ENCODE peak calls at places on chromosomes 12 and 14, in four cellular contexts. J is GM23248, V is osteoblast, W is SW 1271. P is an unnamed sample.

GRCh38 chr14:105351920-105352871 is 37.6 kb downstream of the PACS2 start:
- DNase-seq in J (peak; percentile 91), V (peak; percentile 99), W (peak; percentile 79), P (peak; percentile 85)

GRCh38 chr12:130704606-130705005 is 11.5 kb downstream of the RIMBP2 start:
- DNase-seq in J (no peak), V (no peak), W (no peak), P (no peak)

GRCh38 chr12:46886541-46887041 is 60.8 kb upstream of the SLC38A4 start:
- DNase-seq in J (peak; percentile 90), V (peak; percentile 37), W (no peak), P (no peak)

GRCh38 chr12:109192358-109192757 is 76.0 kb downstream of the ACACB start:
- DNase-seq in J (peak; percentile 88), V (peak; percentile 89), W (no peak), P (no peak)

GRCh38 chr12:91662021-91662420 is 479.4 kb upstream of the DCN start:
- DNase-seq in J (no peak), V (no peak), W (no peak), P (no peak)

GRCh38 chr12:109949089-109949488 is 47.1 kb downstream of the GIT2 start:
- DNase-seq in J (peak; percentile 52), V (peak; percentile 65), W (no peak), P (no peak)

GRCh38 chr12:51836012-51836832 is 12.3 kb downstream of the FIGNL2 start:
- DNase-seq in J (peak; percentile 40), V (peak; percentile 51), W (no peak), P (no peak)

GRCh38 chr14:55881577-55882241 is 236.5 kb upstream of the PELI2 start:
- DNase-seq in J (peak; percentile 29), V (peak; percentile 34), W (no peak), P (no peak)

GRCh38 chr14:51999084-51999483 is 9.7 kb downstream of the RTRAF start:
- DNase-seq in J (peak; percentile 66), V (no peak), W (no peak), P (no peak)

GRCh38 chr12:46664771-46665287 is 161.0 kb downstream of the SLC38A4 start:
- DNase-seq in J (peak; percentile 93), V (no peak), W (no peak), P (no peak)

GRCh38 chr12:114697741-114698565 is 14.0 kb upstream of the TBX3 start:
- DNase-seq in J (peak; percentile 56), V (peak; percentile 65), W (no peak), P (no peak)

GRCh38 chr12:106046947-106047346 is 91.8 kb downstream of the NUAK1 start:
- DNase-seq in J (no peak), V (no peak), W (no peak), P (no peak)

GRCh38 chr12:1836854-1837411 is 16.6 kb downstream of the LRTM2 start:
- DNase-seq in J (no peak), V (peak; percentile 42), W (no peak), P (no peak)

GRCh38 chr14:103118019-103118662 is 5.1 kb upstream of the TNFAIP2 start:
- DNase-seq in J (peak; percentile 28), V (peak; percentile 89), W (no peak), P (no peak)

GRCh38 chr12:53984901-53985357 is at the start of gene HOXC10:
- DNase-seq in J (peak; percentile 98), V (peak; percentile 99), W (peak; percentile 87), P (peak; percentile 54)

GRCh38 chr14:77862154-77862783 is 62.4 kb downstream of the ADCK1 start:
- DNase-seq in J (peak; percentile 51), V (peak; percentile 82), W (no peak), P (peak; percentile 77)

GRCh38 chr12:75549989-75550388 is 38.6 kb upstream of the KRR1 start:
- DNase-seq in J (no peak), V (no peak), W (no peak), P (no peak)

GRCh38 chr12:24820872-24821271 is 128.0 kb downstream of the BCAT1 start:
- DNase-seq in J (peak; percentile 59), V (no peak), W (no peak), P (no peak)

GRCh38 chr12:59600174-59600573 is 4.3 kb downstream of the SLC16A7 start:
- DNase-seq in J (peak; percentile 84), V (no peak), W (no peak), P (no peak)

GRCh38 chr12:119363490-119363889 is 29.0 kb downstream of the CCDC60 start:
- DNase-seq in J (no peak), V (no peak), W (no peak), P (no peak)

GRCh38 chr12:94427520-94428381 is 31.9 kb downstream of the CEP83 start:
- DNase-seq in J (peak; percentile 63), V (no peak), W (no peak), P (no peak)

GRCh38 chr14:105369653-105370040 is 28.7 kb upstream of the TEX22 start:
- DNase-seq in J (no peak), V (no peak), W (no peak), P (no peak)

GRCh38 chr12:113647048-113647447 is 175.4 kb upstream of the LHX5 start:
- DNase-seq in J (no peak), V (no peak), W (no peak), P (no peak)

GRCh38 chr14:55745906-55746305 is 165.9 kb downstream of the KTN1 start:
- DNase-seq in J (no peak), V (no peak), W (no peak), P (no peak)

P was measured in T-helper 9 cell.